ENCODE peak calls at places on chromosome 4, in ten cellular contexts. One of them, this sample, is unnamed.
A peak's percentile ranks its signal among the peaks of the same experiment; 100 is the strongest.

GRCh38 chr4:81164623-81165416 is 50.2 kb downstream of the PRKG2 start:
- DNase-seq in lung: no peak
- DNase-seq in aorta: no peak
- DNase-seq in tibial artery: no peak
- DNase-seq in colonic mucosa: peak; percentile 40
- DNase-seq in epithelial cell of prostate: peak; percentile 90
- DNase-seq in suprapubic skin: no peak
- DNase-seq in SK-N-SH: no peak
- DNase-seq in A673: no peak
- DNase-seq in CD4-positive, alpha-beta memory T cell: no peak
- DNase-seq in this sample: no peak

GRCh38 chr4:2822461-2823300 is 21.0 kb upstream of the ADD1 start:
- DNase-seq in lung: no peak
- DNase-seq in aorta: peak; percentile 45
- DNase-seq in tibial artery: no peak
- DNase-seq in colonic mucosa: no peak
- DNase-seq in epithelial cell of prostate: no peak
- DNase-seq in suprapubic skin: peak; percentile 70
- DNase-seq in SK-N-SH: no peak
- DNase-seq in A673: no peak
- DNase-seq in CD4-positive, alpha-beta memory T cell: no peak
- DNase-seq in this sample: no peak

GRCh38 chr4:168059251-168059650 is 33.1 kb upstream of the ANXA10 start:
- DNase-seq in lung: no peak
- DNase-seq in aorta: no peak
- DNase-seq in tibial artery: no peak
- DNase-seq in colonic mucosa: no peak
- DNase-seq in epithelial cell of prostate: no peak
- DNase-seq in suprapubic skin: no peak
- DNase-seq in SK-N-SH: no peak
- DNase-seq in A673: no peak
- DNase-seq in CD4-positive, alpha-beta memory T cell: no peak
- DNase-seq in this sample: no peak

GRCh38 chr4:81622028-81622427 is 150.3 kb upstream of the RASGEF1B start:
- DNase-seq in lung: no peak
- DNase-seq in aorta: no peak
- DNase-seq in tibial artery: no peak
- DNase-seq in colonic mucosa: no peak
- DNase-seq in epithelial cell of prostate: no peak
- DNase-seq in suprapubic skin: no peak
- DNase-seq in SK-N-SH: no peak
- DNase-seq in A673: no peak
- DNase-seq in CD4-positive, alpha-beta memory T cell: no peak
- DNase-seq in this sample: no peak

GRCh38 chr4:186134254-186134653 is 29.8 kb downstream of the FAM149A start:
- DNase-seq in lung: no peak
- DNase-seq in aorta: no peak
- DNase-seq in tibial artery: no peak
- DNase-seq in colonic mucosa: no peak
- DNase-seq in epithelial cell of prostate: no peak
- DNase-seq in suprapubic skin: no peak
- DNase-seq in SK-N-SH: no peak
- DNase-seq in A673: no peak
- DNase-seq in CD4-positive, alpha-beta memory T cell: no peak
- DNase-seq in this sample: no peak

GRCh38 chr4:102525099-102525498 is 23.9 kb downstream of the NFKB1 start:
- DNase-seq in lung: no peak
- DNase-seq in aorta: no peak
- DNase-seq in tibial artery: no peak
- DNase-seq in colonic mucosa: no peak
- DNase-seq in epithelial cell of prostate: no peak
- DNase-seq in suprapubic skin: no peak
- DNase-seq in SK-N-SH: no peak
- DNase-seq in A673: no peak
- DNase-seq in CD4-positive, alpha-beta memory T cell: no peak
- DNase-seq in this sample: no peak

GRCh38 chr4:186335793-186336192 is 69.8 kb downstream of the F11 start:
- DNase-seq in lung: no peak
- DNase-seq in aorta: no peak
- DNase-seq in tibial artery: no peak
- DNase-seq in colonic mucosa: no peak
- DNase-seq in epithelial cell of prostate: no peak
- DNase-seq in suprapubic skin: no peak
- DNase-seq in SK-N-SH: no peak
- DNase-seq in A673: no peak
- DNase-seq in CD4-positive, alpha-beta memory T cell: no peak
- DNase-seq in this sample: no peak

GRCh38 chr4:91830681-91831395 is 472.9 kb upstream of the GRID2 start:
- DNase-seq in lung: no peak
- DNase-seq in aorta: no peak
- DNase-seq in tibial artery: no peak
- DNase-seq in colonic mucosa: no peak
- DNase-seq in epithelial cell of prostate: no peak
- DNase-seq in suprapubic skin: no peak
- DNase-seq in SK-N-SH: no peak
- DNase-seq in A673: no peak
- DNase-seq in CD4-positive, alpha-beta memory T cell: no peak
- DNase-seq in this sample: no peak

GRCh38 chr4:52641853-52642563 is 17.1 kb downstream of the USP46 start:
- DNase-seq in lung: no peak
- DNase-seq in aorta: no peak
- DNase-seq in tibial artery: no peak
- DNase-seq in colonic mucosa: no peak
- DNase-seq in epithelial cell of prostate: peak; percentile 34
- DNase-seq in suprapubic skin: no peak
- DNase-seq in SK-N-SH: no peak
- DNase-seq in A673: no peak
- DNase-seq in CD4-positive, alpha-beta memory T cell: no peak
- DNase-seq in this sample: no peak

GRCh38 chr4:107843394-107843793 is 18.7 kb downstream of the SGMS2 start:
- DNase-seq in lung: no peak
- DNase-seq in aorta: no peak
- DNase-seq in tibial artery: no peak
- DNase-seq in colonic mucosa: no peak
- DNase-seq in epithelial cell of prostate: no peak
- DNase-seq in suprapubic skin: no peak
- DNase-seq in SK-N-SH: no peak
- DNase-seq in A673: no peak
- DNase-seq in CD4-positive, alpha-beta memory T cell: no peak
- DNase-seq in this sample: no peak

GRCh38 chr4:170022211-170022610 is 4.0 kb downstream of the MFAP3L start:
- DNase-seq in lung: no peak
- DNase-seq in aorta: no peak
- DNase-seq in tibial artery: no peak
- DNase-seq in colonic mucosa: no peak
- DNase-seq in epithelial cell of prostate: no peak
- DNase-seq in suprapubic skin: no peak
- DNase-seq in SK-N-SH: no peak
- DNase-seq in A673: no peak
- DNase-seq in CD4-positive, alpha-beta memory T cell: no peak
- DNase-seq in this sample: no peak

GRCh38 chr4:16693040-16693506 is 205.4 kb downstream of the LDB2 start:
- DNase-seq in lung: no peak
- DNase-seq in aorta: peak; percentile 58
- DNase-seq in tibial artery: no peak
- DNase-seq in colonic mucosa: no peak
- DNase-seq in epithelial cell of prostate: no peak
- DNase-seq in suprapubic skin: no peak
- DNase-seq in SK-N-SH: no peak
- DNase-seq in A673: no peak
- DNase-seq in CD4-positive, alpha-beta memory T cell: no peak
- DNase-seq in this sample: no peak

GRCh38 chr4:174213734-174214101 is 69.7 kb downstream of the FBXO8 start:
- DNase-seq in lung: no peak
- DNase-seq in aorta: no peak
- DNase-seq in tibial artery: no peak
- DNase-seq in colonic mucosa: no peak
- DNase-seq in epithelial cell of prostate: no peak
- DNase-seq in suprapubic skin: no peak
- DNase-seq in SK-N-SH: no peak
- DNase-seq in A673: no peak
- DNase-seq in CD4-positive, alpha-beta memory T cell: no peak
- DNase-seq in this sample: no peak

GRCh38 chr4:174210952-174211490 is 72.4 kb downstream of the FBXO8 start:
- DNase-seq in lung: no peak
- DNase-seq in aorta: no peak
- DNase-seq in tibial artery: no peak
- DNase-seq in colonic mucosa: no peak
- DNase-seq in epithelial cell of prostate: no peak
- DNase-seq in suprapubic skin: no peak
- DNase-seq in SK-N-SH: no peak
- DNase-seq in A673: no peak
- DNase-seq in CD4-positive, alpha-beta memory T cell: no peak
- DNase-seq in this sample: no peak

GRCh38 chr4:174210354-174210753 is 73.1 kb downstream of the FBXO8 start:
- DNase-seq in lung: no peak
- DNase-seq in aorta: no peak
- DNase-seq in tibial artery: no peak
- DNase-seq in colonic mucosa: no peak
- DNase-seq in epithelial cell of prostate: no peak
- DNase-seq in suprapubic skin: no peak
- DNase-seq in SK-N-SH: no peak
- DNase-seq in A673: no peak
- DNase-seq in CD4-positive, alpha-beta memory T cell: no peak
- DNase-seq in this sample: no peak

GRCh38 chr4:174211611-174212044 is 71.8 kb downstream of the FBXO8 start:
- DNase-seq in lung: no peak
- DNase-seq in aorta: no peak
- DNase-seq in tibial artery: no peak
- DNase-seq in colonic mucosa: no peak
- DNase-seq in epithelial cell of prostate: no peak
- DNase-seq in suprapubic skin: no peak
- DNase-seq in SK-N-SH: no peak
- DNase-seq in A673: no peak
- DNase-seq in CD4-positive, alpha-beta memory T cell: no peak
- DNase-seq in this sample: no peak

GRCh38 chr4:174212061-174212460 is 71.4 kb downstream of the FBXO8 start:
- DNase-seq in lung: no peak
- DNase-seq in aorta: no peak
- DNase-seq in tibial artery: no peak
- DNase-seq in colonic mucosa: no peak
- DNase-seq in epithelial cell of prostate: no peak
- DNase-seq in suprapubic skin: no peak
- DNase-seq in SK-N-SH: no peak
- DNase-seq in A673: no peak
- DNase-seq in CD4-positive, alpha-beta memory T cell: no peak
- DNase-seq in this sample: no peak
- H3K27ac ChIP-seq in lung: no peak overlapping the region
- H3K27ac ChIP-seq in aorta: no peak overlapping the region
- H3K27ac ChIP-seq in tibial artery: no peak overlapping the region
- H3K27ac ChIP-seq in colonic mucosa: no peak overlapping the region
- H3K27ac ChIP-seq in epithelial cell of prostate: no peak overlapping the region
- H3K27ac ChIP-seq in suprapubic skin: no peak overlapping the region
- H3K27ac ChIP-seq in SK-N-SH: no peak overlapping the region
- H3K27ac ChIP-seq in A673: no peak overlapping the region
- H3K27ac ChIP-seq in CD4-positive, alpha-beta memory T cell: no peak overlapping the region
- H3K27ac ChIP-seq in this sample: no peak overlapping the region

DNA sequence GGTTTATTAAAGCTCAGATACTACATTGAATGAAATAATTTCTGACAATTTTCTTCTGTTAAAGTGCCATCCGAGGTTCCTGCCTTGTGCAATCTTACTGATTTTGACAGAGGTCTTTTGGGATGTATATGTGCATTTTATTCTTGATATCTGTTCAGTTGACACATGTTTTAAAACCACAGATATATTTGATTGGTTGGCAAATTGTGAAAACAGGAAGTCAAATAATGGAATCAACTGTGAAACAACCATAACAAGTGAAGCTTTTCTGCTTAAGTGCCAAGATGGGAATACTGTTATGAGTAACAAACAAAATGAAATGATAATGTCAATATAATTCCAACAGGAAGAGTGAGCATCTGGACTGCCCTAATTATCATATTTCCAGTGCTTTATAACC is 85.0 kb upstream of the TET2 start:
- DNase-seq in lung: no peak
- DNase-seq in aorta: no peak
- DNase-seq in tibial artery: no peak
- DNase-seq in colonic mucosa: no peak
- DNase-seq in epithelial cell of prostate: no peak
- DNase-seq in suprapubic skin: no peak
- DNase-seq in SK-N-SH: no peak
- DNase-seq in A673: peak; percentile 81
- DNase-seq in CD4-positive, alpha-beta memory T cell: no peak
- DNase-seq in this sample: no peak
- H3K27ac ChIP-seq in lung: no peak overlapping the region
- H3K27ac ChIP-seq in aorta: no peak overlapping the region
- H3K27ac ChIP-seq in tibial artery: no peak overlapping the region
- H3K27ac ChIP-seq in colonic mucosa: peak overlapping the region; percentile 38
- H3K27ac ChIP-seq in epithelial cell of prostate: peak overlapping the region; percentile 28
- H3K27ac ChIP-seq in suprapubic skin: peak overlapping the region; percentile 53
- H3K27ac ChIP-seq in SK-N-SH: peak overlapping the region; percentile 79
- H3K27ac ChIP-seq in A673: peak overlapping the region; percentile 10
- H3K27ac ChIP-seq in CD4-positive, alpha-beta memory T cell: no peak overlapping the region
- H3K27ac ChIP-seq in this sample: no peak overlapping the region

GRCh38 chr4:90099795-90100194 is 27.4 kb upstream of the CCSER1 start:
- DNase-seq in lung: no peak
- DNase-seq in aorta: no peak
- DNase-seq in tibial artery: no peak
- DNase-seq in colonic mucosa: no peak
- DNase-seq in epithelial cell of prostate: no peak
- DNase-seq in suprapubic skin: no peak
- DNase-seq in SK-N-SH: no peak
- DNase-seq in A673: no peak
- DNase-seq in CD4-positive, alpha-beta memory T cell: no peak
- DNase-seq in this sample: no peak

GRCh38 chr4:90093526-90093925 is 33.7 kb upstream of the CCSER1 start:
- DNase-seq in lung: no peak
- DNase-seq in aorta: no peak
- DNase-seq in tibial artery: no peak
- DNase-seq in colonic mucosa: no peak
- DNase-seq in epithelial cell of prostate: no peak
- DNase-seq in suprapubic skin: no peak
- DNase-seq in SK-N-SH: no peak
- DNase-seq in A673: no peak
- DNase-seq in CD4-positive, alpha-beta memory T cell: no peak
- DNase-seq in this sample: no peak

GRCh38 chr4:90095000-90095399 is 32.2 kb upstream of the CCSER1 start:
- DNase-seq in lung: no peak
- DNase-seq in aorta: no peak
- DNase-seq in tibial artery: no peak
- DNase-seq in colonic mucosa: no peak
- DNase-seq in epithelial cell of prostate: no peak
- DNase-seq in suprapubic skin: no peak
- DNase-seq in SK-N-SH: no peak
- DNase-seq in A673: no peak
- DNase-seq in CD4-positive, alpha-beta memory T cell: no peak
- DNase-seq in this sample: no peak
- H3K27ac ChIP-seq in lung: no peak overlapping the region
- H3K27ac ChIP-seq in aorta: no peak overlapping the region
- H3K27ac ChIP-seq in tibial artery: no peak overlapping the region
- H3K27ac ChIP-seq in colonic mucosa: no peak overlapping the region
- H3K27ac ChIP-seq in epithelial cell of prostate: no peak overlapping the region
- H3K27ac ChIP-seq in suprapubic skin: no peak overlapping the region
- H3K27ac ChIP-seq in SK-N-SH: no peak overlapping the region
- H3K27ac ChIP-seq in A673: no peak overlapping the region
- H3K27ac ChIP-seq in CD4-positive, alpha-beta memory T cell: no peak overlapping the region
- H3K27ac ChIP-seq in this sample: no peak overlapping the region

DNA sequence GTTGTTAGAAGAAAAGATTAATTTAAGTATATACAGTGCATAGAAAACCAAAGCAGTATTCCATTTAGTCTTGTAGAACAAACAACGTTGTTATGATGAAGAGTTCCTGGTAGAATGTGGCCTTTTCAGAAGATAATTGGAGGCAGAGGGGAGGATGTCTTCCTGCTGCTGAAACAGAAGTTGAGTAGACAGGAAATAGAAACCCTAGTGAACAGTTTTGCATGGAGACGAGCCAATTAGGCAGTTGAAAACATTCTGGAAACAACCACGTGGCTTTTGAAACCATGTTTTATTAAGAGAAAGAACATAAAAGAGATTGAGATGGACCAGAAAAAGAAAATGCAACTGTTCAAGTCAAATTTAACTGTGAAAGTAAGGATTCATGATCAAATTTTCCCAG is 325.2 kb downstream of the CAMK2D start:
- DNase-seq in lung: no peak
- DNase-seq in aorta: no peak
- DNase-seq in tibial artery: no peak
- DNase-seq in colonic mucosa: no peak
- DNase-seq in epithelial cell of prostate: no peak
- DNase-seq in suprapubic skin: no peak
- DNase-seq in SK-N-SH: no peak
- DNase-seq in A673: peak; percentile 94
- DNase-seq in CD4-positive, alpha-beta memory T cell: no peak
- DNase-seq in this sample: no peak
- H3K27ac ChIP-seq in lung: no peak overlapping the region
- H3K27ac ChIP-seq in aorta: no peak overlapping the region
- H3K27ac ChIP-seq in tibial artery: peak overlapping the region; percentile 25
- H3K27ac ChIP-seq in colonic mucosa: peak overlapping the region; percentile 56
- H3K27ac ChIP-seq in epithelial cell of prostate: peak overlapping the region; percentile 71
- H3K27ac ChIP-seq in suprapubic skin: peak overlapping the region; percentile 67
- H3K27ac ChIP-seq in SK-N-SH: peak overlapping the region; percentile 91
- H3K27ac ChIP-seq in A673: peak overlapping the region; percentile 76
- H3K27ac ChIP-seq in CD4-positive, alpha-beta memory T cell: no peak overlapping the region
- H3K27ac ChIP-seq in this sample: no peak overlapping the region